ENCODE peak calls at places on chromosomes 2 and 18, in four cellular contexts. J is HepG2, R is GM12878, B is K562. O is an unnamed sample.

GRCh38 chr18:5625076-5625475 is 81.3 kb upstream of the EPB41L3 start:
- DNase-seq in B (no peak), R (no peak), J (no peak), O (no peak)

GRCh38 chr2:101729521-101730190 is 32.1 kb downstream of the MAP4K4 start:
- DNase-seq in B (no peak), J (no peak), R (no peak), O (no peak)

GRCh38 chr18:72866901-72867701 is 686 bp downstream of the NETO1 start:
- DNase-seq in J (no peak), R (no peak), B (no peak), O (no peak)

GRCh38 chr2:64646007-64646880 is 7.5 kb downstream of the SERTAD2 start:
- DNase-seq in J (peak), R (peak), B (no peak), O (peak)

GRCh38 chr18:44960580-44960979 is 279.9 kb downstream of the SETBP1 start:
- DNase-seq in R (no peak), J (no peak), B (no peak), O (no peak)

GRCh38 chr18:67733094-67733493 is 216.6 kb upstream of the DSEL start:
- DNase-seq in R (no peak), J (no peak), B (no peak), O (no peak)

GRCh38 chr2:233380132-233381012 is 26.1 kb downstream of the DGKD start:
- DNase-seq in B (peak), R (no peak), J (no peak), O (no peak)

GRCh38 chr2:112155331-112156151 is 17.4 kb downstream of the FBLN7 start:
- DNase-seq in J (no peak), R (no peak), B (no peak), O (peak)

GRCh38 chr18:46310258-46310657 is 206.1 kb downstream of the HAUS1 start:
- DNase-seq in B (no peak), J (no peak), R (no peak), O (no peak)

GRCh38 chr2:60535392-60536312 is 17.8 kb downstream of the BCL11A start:
- DNase-seq in R (no peak), B (no peak), J (no peak), O (no peak)

GRCh38 chr2:60532421-60532820 is 21.0 kb downstream of the BCL11A start:
- DNase-seq in R (no peak), B (no peak), J (no peak), O (no peak)

GRCh38 chr2:60533114-60534033 is 20.1 kb downstream of the BCL11A start:
- DNase-seq in R (no peak), B (no peak), J (peak), O (no peak)

GRCh38 chr2:60531638-60532216 is 21.7 kb downstream of the BCL11A start:
- DNase-seq in B (no peak), R (no peak), J (no peak), O (no peak)

DNA sequence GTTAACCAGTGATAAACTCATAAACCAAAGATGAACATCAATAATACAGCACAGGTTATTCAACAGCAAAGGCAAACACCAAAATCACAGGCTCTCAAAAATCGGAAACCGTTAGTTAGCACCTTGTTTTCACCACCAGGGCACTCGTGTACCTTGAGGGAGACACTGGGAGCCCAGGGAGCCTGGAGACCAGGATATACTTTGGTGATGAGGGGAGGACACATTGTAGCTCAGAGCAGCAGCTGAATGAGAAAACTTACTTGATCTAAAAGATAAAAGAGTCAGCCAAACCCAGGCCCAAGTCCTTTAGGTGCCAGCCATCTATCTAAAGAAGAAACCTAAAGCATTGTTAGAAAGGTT is 19.4 kb downstream of the BCL11A start:
- DNase-seq in J (no peak), B (no peak), R (no peak), O (no peak)
- TF ChIP-seq CTCF in J (no peak), B (no peak), R (no peak), O (no peak)

GRCh38 chr2:105806994-105807393 is 62.3 kb downstream of the NCK2 start:
- DNase-seq in J (no peak), R (no peak), B (no peak), O (no peak)
- TF ChIP-seq POLR2AphosphoS5 in J (no peak), R (no peak), B (no peak), O (no peak)

GRCh38 chr2:207189040-207189439 is 23.3 kb upstream of the KLF7 start:
- DNase-seq in J (no peak), R (no peak), B (no peak), O (no peak)
- TF ChIP-seq GABPA in J (no peak), R (no peak), B (no peak), O (no peak)

GRCh38 chr2:215635788-215636139 is 199.9 kb upstream of the FN1 start:
- DNase-seq in J (peak), B (no peak), R (no peak), O (no peak)
- TF ChIP-seq CTCF in J (peak), B (no peak), R (no peak), O (no peak)

DNA sequence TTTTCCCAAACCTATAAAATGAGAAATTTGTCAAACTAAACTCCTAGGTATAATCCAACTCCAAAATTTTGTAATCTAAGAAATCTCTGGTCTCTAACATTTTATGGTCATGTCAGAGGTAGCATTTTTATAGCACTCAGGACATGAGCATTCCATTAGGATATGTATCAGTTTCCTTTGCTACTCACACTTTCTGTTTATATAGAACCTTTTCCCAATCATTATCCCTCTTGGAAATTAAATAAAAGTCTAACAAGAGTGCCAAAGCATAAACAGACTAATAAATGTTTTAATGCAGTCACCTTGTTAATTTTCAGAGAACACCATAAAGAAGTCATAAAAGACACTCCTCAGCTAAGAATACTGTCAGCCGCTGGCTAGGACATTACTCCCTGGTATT is 300.0 kb upstream of the CWC22 start:
- DNase-seq in J (no peak), R (no peak), B (no peak), O (no peak)
- TF ChIP-seq POLR2AphosphoS5 in J (no peak), R (no peak), B (no peak), O (no peak)